ENCODE peak calls at places on chromosomes 7 and 10, in eight cellular contexts. One of them, this sample, is unnamed.

GRCh38 chr7:29243777-29244655 is 49.4 kb downstream of the CHN2 start:
- DNase-seq in HCT116: peak; percentile 29
- DNase-seq in breast epithelium: no peak
- DNase-seq in body of pancreas: no peak
- DNase-seq in ovary: no peak
- DNase-seq in tibial nerve: no peak
- DNase-seq in A549: peak; percentile 52
- DNase-seq in gastrocnemius medialis: no peak
- DNase-seq in this sample: no peak

GRCh38 chr10:77522268-77522809 is 115.3 kb downstream of the KCNMA1 start:
- DNase-seq in HCT116: no peak
- DNase-seq in breast epithelium: no peak
- DNase-seq in body of pancreas: no peak
- DNase-seq in ovary: no peak
- DNase-seq in tibial nerve: no peak
- DNase-seq in A549: no peak
- DNase-seq in gastrocnemius medialis: no peak
- DNase-seq in this sample: no peak

GRCh38 chr7:37893359-37893758 is 23.3 kb downstream of the SFRP4 start:
- DNase-seq in HCT116: no peak
- DNase-seq in breast epithelium: no peak
- DNase-seq in body of pancreas: no peak
- DNase-seq in ovary: no peak
- DNase-seq in tibial nerve: no peak
- DNase-seq in A549: no peak
- DNase-seq in gastrocnemius medialis: no peak
- DNase-seq in this sample: no peak

GRCh38 chr10:63264852-63265617 is 131.9 kb downstream of the NRBF2 start:
- DNase-seq in HCT116: no peak
- DNase-seq in breast epithelium: no peak
- DNase-seq in body of pancreas: peak; percentile 43
- DNase-seq in ovary: no peak
- DNase-seq in tibial nerve: peak; percentile 36
- DNase-seq in A549: peak; percentile 70
- DNase-seq in gastrocnemius medialis: no peak
- DNase-seq in this sample: no peak

GRCh38 chr10:49446031-49446430 is 50.1 kb upstream of the DRGX start:
- DNase-seq in HCT116: no peak
- DNase-seq in breast epithelium: no peak
- DNase-seq in body of pancreas: no peak
- DNase-seq in ovary: no peak
- DNase-seq in tibial nerve: no peak
- DNase-seq in A549: peak; percentile 9
- DNase-seq in gastrocnemius medialis: no peak
- DNase-seq in this sample: no peak

GRCh38 chr10:89829262-89829886 is 128.0 kb downstream of the KIF20B start:
- DNase-seq in HCT116: no peak
- DNase-seq in breast epithelium: no peak
- DNase-seq in body of pancreas: no peak
- DNase-seq in ovary: no peak
- DNase-seq in tibial nerve: no peak
- DNase-seq in A549: no peak
- DNase-seq in gastrocnemius medialis: no peak
- DNase-seq in this sample: no peak

GRCh38 chr7:70829221-70830059 is 302.5 kb upstream of the GALNT17 start:
- DNase-seq in HCT116: peak; percentile 2
- DNase-seq in breast epithelium: peak; percentile 63
- DNase-seq in body of pancreas: peak; percentile 72
- DNase-seq in ovary: peak; percentile 35
- DNase-seq in tibial nerve: peak; percentile 70
- DNase-seq in A549: peak; percentile 47
- DNase-seq in gastrocnemius medialis: peak; percentile 38
- DNase-seq in this sample: peak; percentile 74

GRCh38 chr7:79528421-79528820 is 75.0 kb upstream of the MAGI2 start:
- DNase-seq in HCT116: peak; percentile 44
- DNase-seq in breast epithelium: no peak
- DNase-seq in body of pancreas: no peak
- DNase-seq in ovary: no peak
- DNase-seq in tibial nerve: no peak
- DNase-seq in A549: no peak
- DNase-seq in gastrocnemius medialis: no peak
- DNase-seq in this sample: no peak

GRCh38 chr7:106010866-106011265 is 47.8 kb downstream of the CDHR3 start:
- DNase-seq in HCT116: no peak
- DNase-seq in breast epithelium: no peak
- DNase-seq in body of pancreas: no peak
- DNase-seq in ovary: no peak
- DNase-seq in tibial nerve: no peak
- DNase-seq in A549: no peak
- DNase-seq in gastrocnemius medialis: no peak
- DNase-seq in this sample: no peak

GRCh38 chr10:126904807-126905686 is at the start of gene DOCK1:
- DNase-seq in HCT116: peak; percentile 38
- DNase-seq in breast epithelium: peak; percentile 71
- DNase-seq in body of pancreas: peak; percentile 76
- DNase-seq in ovary: peak; percentile 73
- DNase-seq in tibial nerve: peak; percentile 37
- DNase-seq in A549: peak; percentile 75
- DNase-seq in gastrocnemius medialis: peak; percentile 16
- DNase-seq in this sample: peak; percentile 70

GRCh38 chr7:5420841-5421625 is 2.6 kb downstream of the TNRC18 start:
- DNase-seq in HCT116: no peak
- DNase-seq in breast epithelium: no peak
- DNase-seq in body of pancreas: peak; percentile 41
- DNase-seq in ovary: peak; percentile 59
- DNase-seq in tibial nerve: no peak
- DNase-seq in A549: no peak
- DNase-seq in gastrocnemius medialis: peak; percentile 26
- DNase-seq in this sample: peak; percentile 57

GRCh38 chr10:124728830-124729661 is 15.1 kb downstream of the FAM53B start:
- DNase-seq in HCT116: no peak
- DNase-seq in breast epithelium: no peak
- DNase-seq in body of pancreas: no peak
- DNase-seq in ovary: peak; percentile 21
- DNase-seq in tibial nerve: no peak
- DNase-seq in A549: no peak
- DNase-seq in gastrocnemius medialis: no peak
- DNase-seq in this sample: no peak

GRCh38 chr10:76657337-76658012 is 980.1 kb downstream of the KCNMA1 start:
- DNase-seq in HCT116: no peak
- DNase-seq in breast epithelium: no peak
- DNase-seq in body of pancreas: no peak
- DNase-seq in ovary: no peak
- DNase-seq in tibial nerve: no peak
- DNase-seq in A549: no peak
- DNase-seq in gastrocnemius medialis: no peak
- DNase-seq in this sample: no peak

GRCh38 chr7:67738-68395 is 124.5 kb upstream of the FAM20C start:
- DNase-seq in HCT116: no peak
- DNase-seq in breast epithelium: peak; percentile 40
- DNase-seq in body of pancreas: peak; percentile 4
- DNase-seq in ovary: no peak
- DNase-seq in tibial nerve: no peak
- DNase-seq in A549: no peak
- DNase-seq in gastrocnemius medialis: no peak
- DNase-seq in this sample: peak; percentile 32
- H3K4me1 ChIP-seq in HCT116: no peaks in the 10 kb centered on the region
- H3K4me1 ChIP-seq in breast epithelium: peaks cover 3% of the 10 kb centered on the region
- H3K4me1 ChIP-seq in body of pancreas: peaks cover 10% of the 10 kb centered on the region
- H3K4me1 ChIP-seq in ovary: peaks cover 2% of the 10 kb centered on the region
- H3K4me1 ChIP-seq in tibial nerve: no peaks in the 10 kb centered on the region
- H3K4me1 ChIP-seq in A549: no peaks in the 10 kb centered on the region
- H3K4me1 ChIP-seq in gastrocnemius medialis: peaks cover 3% of the 10 kb centered on the region
- H3K4me1 ChIP-seq in this sample: no peaks in the 10 kb centered on the region

GRCh38 chr10:102645741-102646609 is 1.7 kb downstream of the TRIM8 start:
- DNase-seq in HCT116: peak; percentile 82
- DNase-seq in breast epithelium: peak; percentile 82
- DNase-seq in body of pancreas: peak; percentile 79
- DNase-seq in ovary: peak; percentile 83
- DNase-seq in tibial nerve: peak; percentile 94
- DNase-seq in A549: peak; percentile 70
- DNase-seq in gastrocnemius medialis: peak; percentile 90
- DNase-seq in this sample: peak; percentile 87

GRCh38 chr10:102644066-102644645 is at the start of gene TRIM8:
- DNase-seq in HCT116: no peak
- DNase-seq in breast epithelium: no peak
- DNase-seq in body of pancreas: peak; percentile 69
- DNase-seq in ovary: peak; percentile 67
- DNase-seq in tibial nerve: no peak
- DNase-seq in A549: peak; percentile 61
- DNase-seq in gastrocnemius medialis: no peak
- DNase-seq in this sample: peak; percentile 77

GRCh38 chr10:102643346-102644065 is 773 bp upstream of the TRIM8 start:
- DNase-seq in HCT116: peak; percentile 38
- DNase-seq in breast epithelium: no peak
- DNase-seq in body of pancreas: peak; percentile 76
- DNase-seq in ovary: peak; percentile 80
- DNase-seq in tibial nerve: peak; percentile 48
- DNase-seq in A549: peak; percentile 78
- DNase-seq in gastrocnemius medialis: peak; percentile 79
- DNase-seq in this sample: peak; percentile 67

GRCh38 chr10:102645388-102645740 is 1.1 kb downstream of the TRIM8 start:
- DNase-seq in HCT116: peak; percentile 39
- DNase-seq in breast epithelium: peak; percentile 78
- DNase-seq in body of pancreas: peak; percentile 91
- DNase-seq in ovary: no peak
- DNase-seq in tibial nerve: peak; percentile 74
- DNase-seq in A549: peak; percentile 74
- DNase-seq in gastrocnemius medialis: peak; percentile 84
- DNase-seq in this sample: peak; percentile 91

DNA sequence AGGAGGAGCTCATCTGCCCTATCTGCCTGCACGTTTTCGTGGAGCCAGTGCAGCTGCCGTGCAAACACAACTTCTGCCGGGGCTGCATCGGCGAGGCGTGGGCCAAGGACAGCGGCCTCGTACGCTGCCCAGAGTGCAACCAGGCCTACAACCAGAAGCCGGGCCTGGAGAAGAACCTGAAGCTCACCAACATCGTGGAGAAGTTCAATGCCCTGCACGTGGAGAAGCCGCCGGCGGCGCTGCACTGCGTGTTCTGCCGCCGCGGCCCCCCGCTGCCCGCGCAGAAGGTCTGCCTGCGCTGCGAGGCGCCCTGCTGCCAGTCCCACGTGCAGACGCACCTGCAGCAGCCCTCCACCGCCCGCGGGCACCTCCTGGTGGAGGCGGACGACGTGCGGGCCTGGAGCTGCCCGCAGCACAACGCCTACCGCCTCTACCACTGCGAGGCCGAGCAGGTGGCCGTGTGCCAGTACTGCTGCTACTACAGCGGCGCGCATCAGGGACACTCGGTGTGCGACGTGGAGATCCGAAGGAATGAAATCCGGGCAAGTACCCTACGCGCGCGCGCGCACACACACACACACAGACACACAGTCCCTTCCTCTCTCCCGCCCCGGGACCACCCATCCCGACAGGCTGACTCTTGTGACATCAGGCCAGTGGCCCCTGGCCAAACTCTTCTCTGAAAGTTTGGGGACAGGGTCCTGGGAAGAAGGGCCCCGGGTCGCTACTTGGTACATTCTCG is 538 bp downstream of the TRIM8 start:
- DNase-seq in HCT116: peak; percentile 80
- DNase-seq in breast epithelium: peak; percentile 85
- DNase-seq in body of pancreas: peak; percentile 93
- DNase-seq in ovary: peak; percentile 85
- DNase-seq in tibial nerve: peak; percentile 76
- DNase-seq in A549: peak; percentile 90
- DNase-seq in gastrocnemius medialis: peak; percentile 92
- DNase-seq in this sample: peak; percentile 93
- TF ChIP-seq POLR2A in HCT116: peak; percentile 53
- TF ChIP-seq POLR2A in breast epithelium: peak; percentile 0
- TF ChIP-seq POLR2A in body of pancreas: peak; percentile 21
- TF ChIP-seq POLR2A in ovary: no peak
- TF ChIP-seq POLR2A in tibial nerve: no peak
- TF ChIP-seq POLR2A in A549: peak; percentile 50
- TF ChIP-seq POLR2A in gastrocnemius medialis: no peak
- TF ChIP-seq POLR2A in this sample: peak; percentile 33

DNA sequence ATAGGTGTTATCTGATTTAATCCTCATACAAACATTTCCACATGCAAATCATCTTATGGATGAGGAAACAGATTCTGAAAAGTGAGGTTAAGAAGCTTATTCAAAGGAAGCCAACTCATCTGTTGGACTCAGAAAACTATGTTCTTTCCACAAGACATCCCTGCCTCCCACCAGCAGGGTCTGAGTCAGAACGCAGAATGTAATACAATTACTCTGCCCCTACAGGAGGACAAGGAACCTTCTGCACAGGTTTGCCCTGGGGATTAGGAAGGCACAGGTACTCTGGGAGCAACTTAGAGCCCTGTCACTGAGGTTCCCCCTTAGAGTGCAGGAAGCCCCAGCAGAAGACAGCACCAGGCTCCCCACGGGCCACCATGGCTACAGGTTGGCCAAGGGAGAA is 255.7 kb downstream of the TNS3 start:
- DNase-seq in HCT116: no peak
- DNase-seq in breast epithelium: no peak
- DNase-seq in body of pancreas: no peak
- DNase-seq in ovary: no peak
- DNase-seq in tibial nerve: no peak
- DNase-seq in A549: no peak
- DNase-seq in gastrocnemius medialis: no peak
- DNase-seq in this sample: peak; percentile 17
- H3K4me3 ChIP-seq in HCT116: no peak overlapping the region
- H3K4me3 ChIP-seq in breast epithelium: no peak overlapping the region
- H3K4me3 ChIP-seq in body of pancreas: no peak overlapping the region
- H3K4me3 ChIP-seq in ovary: no peak overlapping the region
- H3K4me3 ChIP-seq in tibial nerve: peak overlapping the region; percentile 52
- H3K4me3 ChIP-seq in A549: no peak overlapping the region
- H3K4me3 ChIP-seq in gastrocnemius medialis: no peak overlapping the region
- H3K4me3 ChIP-seq in this sample: no peak overlapping the region

GRCh38 chr10:119267384-119267783 is 60.0 kb downstream of the GRK5 start:
- DNase-seq in HCT116: no peak
- DNase-seq in breast epithelium: peak; percentile 43
- DNase-seq in body of pancreas: no peak
- DNase-seq in ovary: no peak
- DNase-seq in tibial nerve: no peak
- DNase-seq in A549: no peak
- DNase-seq in gastrocnemius medialis: no peak
- DNase-seq in this sample: no peak
- H3K4me1 ChIP-seq in HCT116: peaks cover 72% of the 10 kb centered on the region
- H3K4me1 ChIP-seq in breast epithelium: no peaks in the 10 kb centered on the region
- H3K4me1 ChIP-seq in body of pancreas: peaks cover 18% of the 10 kb centered on the region
- H3K4me1 ChIP-seq in ovary: peaks cover 23% of the 10 kb centered on the region
- H3K4me1 ChIP-seq in tibial nerve: peaks cover 34% of the 10 kb centered on the region
- H3K4me1 ChIP-seq in A549: peaks cover 43% of the 10 kb centered on the region
- H3K4me1 ChIP-seq in gastrocnemius medialis: peaks cover 25% of the 10 kb centered on the region
- H3K4me1 ChIP-seq in this sample: peaks cover 19% of the 10 kb centered on the region

This sample was measured in right lobe of liver.